ENCODE peak calls at places on chromosomes 11 and 22, in five cellular contexts. X, K, A, Y and E are unnamed samples.

GRCh38 chr22:35631597-35631996 is 14.5 kb upstream of the MB start:
- DNase-seq in X (peak), K (no peak), A (no peak), Y (peak), E (no peak)

GRCh38 chr11:109424893-109425292 is 2.9 kb downstream of the C11orf87 start:
- DNase-seq in X (no peak), K (no peak), A (peak), Y (peak), E (no peak)

GRCh38 chr11:130858215-130858614 is 58.1 kb downstream of the SNX19 start:
- DNase-seq in X (no peak), K (no peak), A (no peak), Y (peak), E (no peak)

GRCh38 chr22:25987948-25988347 is 181.3 kb upstream of the SEZ6L start:
- DNase-seq in X (no peak), K (no peak), A (no peak), Y (peak), E (no peak)

GRCh38 chr11:68025047-68025446 is 5.4 kb upstream of the NDUFS8 start:
- DNase-seq in X (no peak), K (no peak), A (no peak), Y (peak), E (no peak)

GRCh38 chr11:106399075-106399500 is 321.6 kb downstream of the AASDHPPT start:
- DNase-seq in X (peak), K (peak), A (peak), Y (no peak), E (peak)

GRCh38 chr11:132448334-132448995 is 1078.0 kb downstream of the NTM start:
- DNase-seq in X (no peak), K (no peak), A (no peak), Y (no peak), E (no peak)

GRCh38 chr11:123072279-123072678 is 10.3 kb upstream of the HSPA8 start:
- DNase-seq in X (no peak), K (no peak), A (no peak), Y (no peak), E (no peak)

GRCh38 chr22:45846952-45847351 is 130.0 kb downstream of the WNT7B start:
- DNase-seq in X (peak), K (no peak), A (peak), Y (no peak), E (no peak)

GRCh38 chr22:39463931-39464390 is 7.1 kb downstream of the MGAT3 start:
- DNase-seq in X (peak), K (peak), A (no peak), Y (no peak), E (no peak)

GRCh38 chr11:121762820-121763219 is 310.1 kb upstream of the SORL1-AS1 start:
- DNase-seq in X (peak), K (no peak), A (peak), Y (peak), E (no peak)

GRCh38 chr22:36362819-36363377 is 24.9 kb downstream of the MYH9 start:
- DNase-seq in X (no peak), K (no peak), A (no peak), Y (no peak), E (no peak)

GRCh38 chr11:65436412-65437032 is 13.9 kb downstream of the NEAT1 start:
- DNase-seq in X (peak), K (no peak), A (no peak), Y (no peak), E (no peak)

GRCh38 chr11:72741849-72742521 is 10.2 kb downstream of the ARAP1 start:
- DNase-seq in X (peak), K (no peak), A (no peak), Y (no peak), E (no peak)

GRCh38 chr11:72742522-72743320 is 9.5 kb downstream of the ARAP1 start:
- DNase-seq in X (no peak), K (no peak), A (no peak), Y (no peak), E (no peak)

GRCh38 chr11:72740562-72741428 is 11.4 kb downstream of the ARAP1 start:
- DNase-seq in X (no peak), K (no peak), A (no peak), Y (no peak), E (no peak)

GRCh38 chr11:72740060-72740424 is 12.2 kb downstream of the ARAP1 start:
- DNase-seq in X (no peak), K (no peak), A (no peak), Y (peak), E (no peak)

DNA sequence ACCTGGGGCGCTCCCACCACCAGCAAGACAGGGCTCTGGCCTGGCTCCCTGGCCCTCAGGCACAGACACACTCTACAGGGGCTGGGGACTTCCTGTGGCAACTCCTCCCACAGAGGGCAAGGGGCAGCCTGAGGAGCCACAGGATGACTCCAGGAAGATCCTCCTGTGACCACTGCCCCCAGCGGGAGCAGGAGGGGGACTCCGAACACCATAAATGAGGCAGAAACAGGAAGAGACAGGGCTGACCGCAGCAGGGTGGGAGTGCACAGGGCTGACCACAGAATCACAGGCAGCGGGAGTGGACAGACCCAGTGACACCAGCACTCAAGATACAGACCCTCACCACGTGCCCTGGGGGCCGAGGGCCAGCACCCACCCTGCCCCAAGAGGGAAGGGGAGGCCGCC is 10.8 kb downstream of the ARAP1 start:
- DNase-seq in X (no peak), K (no peak), A (peak), Y (peak), E (no peak)
- TF ChIP-seq CTCF in X (no peak), K (no peak), A (no peak), Y (no peak), E (no peak)

GRCh38 chr11:47378011-47378835 is at the start of gene SPI1:
- DNase-seq in X (no peak), K (peak), A (no peak), Y (peak), E (no peak)
- H3K4me3 ChIP-seq in X (no peak), K (peak), A (no peak), Y (peak), E (no peak)

DNA sequence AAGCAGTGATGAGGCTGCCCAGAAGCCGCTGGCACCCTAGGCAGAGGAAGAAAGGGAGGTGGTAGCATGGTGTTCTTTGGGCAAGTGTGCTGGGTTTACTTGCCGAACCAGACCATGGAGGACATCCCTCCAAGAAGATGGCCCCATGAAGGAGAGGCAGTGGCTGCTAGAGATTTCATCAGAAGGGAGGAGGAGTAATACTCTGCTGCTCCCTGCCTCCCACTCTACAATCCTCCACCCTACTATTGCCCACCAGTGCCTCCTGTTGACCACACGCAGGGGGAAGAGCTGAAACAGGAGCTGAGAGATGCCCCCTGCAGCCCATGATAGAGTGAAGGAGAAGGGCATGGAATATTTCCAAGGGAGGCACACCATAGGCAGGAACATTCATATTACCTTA is 51.0 kb upstream of the PRSS23 start:
- DNase-seq in X (no peak), K (no peak), A (peak), Y (no peak), E (no peak)
- TF ChIP-seq CTCF in X (peak), K (no peak), A (peak), Y (no peak), E (no peak)

DNA sequence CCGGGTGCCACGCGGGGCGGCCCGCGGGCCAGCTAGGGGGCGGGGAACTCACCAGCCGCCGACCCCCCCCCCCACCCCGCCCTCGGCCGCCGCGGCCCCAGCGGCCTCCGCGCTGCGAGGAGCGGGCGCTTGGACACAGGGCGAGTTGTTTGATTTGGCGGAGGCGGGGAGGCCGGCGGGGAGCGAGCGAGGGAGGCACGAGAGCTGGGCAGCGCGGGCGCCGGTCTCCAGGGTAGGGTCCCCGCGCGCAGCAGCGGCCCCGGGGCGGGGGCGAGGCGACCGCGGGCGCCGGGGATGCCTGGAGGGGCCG is 64.3 kb downstream of the NAV2 start:
- DNase-seq in X (no peak), K (no peak), A (peak), Y (no peak), E (no peak)
- H3K4me3 ChIP-seq in X (peak), K (peak), A (peak), Y (no peak), E (peak)

GRCh38 chr11:43505171-43505570 is 146.5 kb downstream of the TTC17 start:
- DNase-seq in X (no peak), K (no peak), A (no peak), Y (no peak), E (no peak)

GRCh38 chr11:43511959-43512358 is 153.2 kb downstream of the TTC17 start:
- DNase-seq in X (no peak), K (no peak), A (no peak), Y (no peak), E (no peak)

GRCh38 chr11:43507171-43507570 is 148.5 kb downstream of the TTC17 start:
- DNase-seq in X (no peak), K (no peak), A (no peak), Y (no peak), E (no peak)

GRCh38 chr11:43504316-43504950 is 145.7 kb downstream of the TTC17 start:
- DNase-seq in X (peak), K (no peak), A (peak), Y (peak), E (no peak)

DNA sequence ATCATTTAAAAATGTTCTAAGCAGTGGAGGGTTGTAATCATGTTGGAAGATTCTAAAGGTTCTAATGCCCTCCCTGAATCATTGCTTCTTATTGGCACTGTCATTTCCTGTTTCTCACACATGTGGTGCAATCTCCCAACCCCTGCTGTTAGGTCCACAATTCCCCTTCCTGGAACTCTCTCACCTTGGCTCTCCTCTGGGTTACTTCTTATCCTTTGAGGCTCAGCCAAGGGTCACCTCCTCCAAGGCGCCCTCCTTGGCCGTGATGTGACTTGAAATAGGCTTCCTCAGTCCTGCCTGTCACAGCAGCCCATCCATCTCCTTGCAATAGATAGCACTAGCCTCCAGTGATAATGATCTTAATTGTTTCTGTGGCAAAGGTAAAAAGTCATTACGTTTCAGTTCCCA is 149.8 kb downstream of the TTC17 start:
- DNase-seq in X (peak), K (no peak), A (no peak), Y (no peak), E (peak)
- TF ChIP-seq CTCF in X (no peak), K (no peak), A (no peak), Y (no peak), E (no peak)